ENCODE peak calls at places on chromosomes 2 and 18, in ten cellular contexts. One of them, this sample, is unnamed. For H3K4me1, the result is how much of the 10 kb centered on the place peaks cover.

GRCh38 chr2:71856709-71857525 is 290.7 kb downstream of the CYP26B1 start:
- DNase-seq in IMR-90: no peak
- DNase-seq in A549: no peak
- DNase-seq in right lobe of liver: no peak
- DNase-seq in adrenal gland: no peak
- DNase-seq in endothelial cell of umbilical vein: peak
- DNase-seq in breast epithelium: no peak
- DNase-seq in tibial nerve: no peak
- DNase-seq in ovary: no peak
- DNase-seq in thyroid gland: no peak
- DNase-seq in this sample: no peak

GRCh38 chr18:23191952-23192662 is 56.8 kb downstream of the CABLES1 start:
- DNase-seq in IMR-90: peak
- DNase-seq in A549: no peak
- DNase-seq in right lobe of liver: peak
- DNase-seq in adrenal gland: peak
- DNase-seq in endothelial cell of umbilical vein: peak
- DNase-seq in breast epithelium: peak
- DNase-seq in tibial nerve: no peak
- DNase-seq in ovary: peak
- DNase-seq in thyroid gland: peak
- DNase-seq in this sample: peak

GRCh38 chr2:59034791-59035190 is 793.7 kb upstream of the FANCL start:
- DNase-seq in IMR-90: no peak
- DNase-seq in A549: no peak
- DNase-seq in right lobe of liver: no peak
- DNase-seq in adrenal gland: no peak
- DNase-seq in endothelial cell of umbilical vein: no peak
- DNase-seq in breast epithelium: no peak
- DNase-seq in tibial nerve: no peak
- DNase-seq in ovary: no peak
- DNase-seq in thyroid gland: no peak
- DNase-seq in this sample: no peak

GRCh38 chr2:101473581-101473910 is 1.4 kb downstream of the RFX8 start:
- DNase-seq in IMR-90: peak
- DNase-seq in A549: no peak
- DNase-seq in right lobe of liver: no peak
- DNase-seq in adrenal gland: no peak
- DNase-seq in endothelial cell of umbilical vein: peak
- DNase-seq in breast epithelium: no peak
- DNase-seq in tibial nerve: no peak
- DNase-seq in ovary: no peak
- DNase-seq in thyroid gland: no peak
- DNase-seq in this sample: no peak

GRCh38 chr18:36628435-36629094 is 200.2 kb downstream of the TPGS2 start:
- DNase-seq in IMR-90: peak
- DNase-seq in A549: no peak
- DNase-seq in right lobe of liver: no peak
- DNase-seq in adrenal gland: no peak
- DNase-seq in endothelial cell of umbilical vein: no peak
- DNase-seq in breast epithelium: no peak
- DNase-seq in tibial nerve: no peak
- DNase-seq in ovary: no peak
- DNase-seq in thyroid gland: no peak
- DNase-seq in this sample: no peak

GRCh38 chr2:230226090-230226551 is 585 bp downstream of the SP140 start:
- DNase-seq in IMR-90: no peak
- DNase-seq in A549: no peak
- DNase-seq in right lobe of liver: no peak
- DNase-seq in adrenal gland: no peak
- DNase-seq in endothelial cell of umbilical vein: no peak
- DNase-seq in breast epithelium: no peak
- DNase-seq in tibial nerve: no peak
- DNase-seq in ovary: no peak
- DNase-seq in thyroid gland: no peak
- DNase-seq in this sample: peak

GRCh38 chr18:22347624-22348511 is 69.8 kb downstream of the CTAGE1 start:
- DNase-seq in IMR-90: peak
- DNase-seq in A549: no peak
- DNase-seq in right lobe of liver: peak
- DNase-seq in adrenal gland: peak
- DNase-seq in endothelial cell of umbilical vein: peak
- DNase-seq in breast epithelium: no peak
- DNase-seq in tibial nerve: no peak
- DNase-seq in ovary: peak
- DNase-seq in thyroid gland: peak
- DNase-seq in this sample: peak

GRCh38 chr2:223000872-223001825 is 50.8 kb upstream of the KCNE4 start:
- DNase-seq in IMR-90: no peak
- DNase-seq in A549: no peak
- DNase-seq in right lobe of liver: no peak
- DNase-seq in adrenal gland: no peak
- DNase-seq in endothelial cell of umbilical vein: no peak
- DNase-seq in breast epithelium: no peak
- DNase-seq in tibial nerve: no peak
- DNase-seq in ovary: no peak
- DNase-seq in thyroid gland: no peak
- DNase-seq in this sample: no peak

DNA sequence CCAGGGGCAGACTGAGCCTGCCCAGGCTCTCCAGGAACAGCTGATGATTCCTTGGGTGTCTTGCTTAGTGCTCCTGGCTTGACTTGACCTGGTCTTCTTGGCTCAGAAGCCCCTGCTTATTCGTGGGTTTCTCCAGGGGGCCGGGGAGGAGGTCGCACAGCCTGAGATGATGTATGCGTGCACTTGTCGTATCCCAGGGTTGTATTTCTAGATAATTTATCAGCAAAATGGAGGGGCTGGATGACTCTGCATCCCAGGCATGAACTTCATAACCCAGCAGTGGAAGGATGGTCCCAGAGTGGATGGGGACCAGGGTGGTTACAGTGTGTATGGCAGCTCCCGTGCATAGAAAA is 25.2 kb downstream of the IMPA2 start:
- DNase-seq in IMR-90: no peak
- DNase-seq in A549: no peak
- DNase-seq in right lobe of liver: no peak
- DNase-seq in adrenal gland: no peak
- DNase-seq in endothelial cell of umbilical vein: no peak
- DNase-seq in breast epithelium: no peak
- DNase-seq in tibial nerve: no peak
- DNase-seq in ovary: no peak
- DNase-seq in thyroid gland: no peak
- DNase-seq in this sample: no peak
- H3K4me1 ChIP-seq in IMR-90: under half
- H3K4me1 ChIP-seq in A549: under half
- H3K4me1 ChIP-seq in right lobe of liver: under half
- H3K4me1 ChIP-seq in adrenal gland: under half
- H3K4me1 ChIP-seq in endothelial cell of umbilical vein: under half
- H3K4me1 ChIP-seq in breast epithelium: under half
- H3K4me1 ChIP-seq in tibial nerve: under half
- H3K4me1 ChIP-seq in ovary: under half
- H3K4me1 ChIP-seq in thyroid gland: half or more
- H3K4me1 ChIP-seq in this sample: under half

DNA sequence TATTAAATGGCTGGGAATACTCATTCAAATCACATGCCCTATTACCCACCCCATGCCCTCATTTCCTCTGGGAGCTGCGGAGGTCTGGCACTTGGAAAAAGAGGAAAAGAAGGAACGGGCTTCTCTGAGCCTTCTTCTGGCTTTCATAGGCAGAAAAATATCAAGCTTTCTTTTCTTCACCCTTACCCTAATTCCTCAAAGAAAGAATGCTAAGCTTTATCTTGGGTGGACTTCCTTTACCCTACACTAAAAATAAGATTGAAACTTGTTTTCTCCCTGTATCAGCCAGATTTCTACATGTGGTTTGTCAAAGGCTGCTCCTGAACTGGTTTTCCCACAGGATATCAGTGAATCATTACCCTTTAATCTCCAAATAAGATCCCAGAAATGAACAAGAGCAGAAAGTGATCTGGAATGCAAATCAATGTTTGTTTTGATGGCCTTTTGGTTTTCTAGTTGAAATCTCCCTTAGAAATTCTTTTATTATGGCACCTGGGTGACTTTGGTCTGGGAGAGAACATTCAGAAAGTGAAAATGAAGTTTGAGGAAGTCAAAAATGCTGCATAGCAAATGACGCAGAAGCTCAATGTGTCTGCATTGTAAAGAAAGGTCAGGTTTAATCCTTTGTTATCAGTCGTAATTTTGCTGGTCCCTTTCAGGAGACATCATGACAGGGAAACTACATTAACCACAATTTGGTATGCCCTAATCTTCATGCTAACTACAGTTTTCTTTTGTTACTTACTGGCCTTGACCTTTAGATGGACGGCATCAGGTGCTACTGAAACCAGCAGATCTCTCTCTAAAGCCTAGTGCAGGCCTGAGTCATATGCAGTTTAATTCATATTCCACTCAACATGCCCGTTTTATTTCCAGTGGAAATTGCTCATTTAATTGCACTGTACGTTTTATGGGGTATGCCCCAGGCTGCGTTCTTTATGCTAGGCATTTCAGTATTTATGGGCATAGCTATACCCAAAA is 46.6 kb upstream of the HNRNPA3 start:
- DNase-seq in IMR-90: peak
- DNase-seq in A549: no peak
- DNase-seq in right lobe of liver: no peak
- DNase-seq in adrenal gland: peak
- DNase-seq in endothelial cell of umbilical vein: peak
- DNase-seq in breast epithelium: no peak
- DNase-seq in tibial nerve: no peak
- DNase-seq in ovary: peak
- DNase-seq in thyroid gland: no peak
- DNase-seq in this sample: peak
- TF ChIP-seq POLR2A in IMR-90: no peak
- TF ChIP-seq POLR2A in A549: no peak
- TF ChIP-seq POLR2A in right lobe of liver: no peak
- TF ChIP-seq POLR2A in adrenal gland: no peak
- TF ChIP-seq POLR2A in endothelial cell of umbilical vein: peak
- TF ChIP-seq POLR2A in breast epithelium: no peak
- TF ChIP-seq POLR2A in tibial nerve: no peak
- TF ChIP-seq POLR2A in ovary: no peak
- TF ChIP-seq POLR2A in thyroid gland: no peak
- TF ChIP-seq POLR2A in this sample: no peak

GRCh38 chr2:119694470-119694993 is 15.5 kb downstream of the TMEM177 start:
- DNase-seq in IMR-90: no peak
- DNase-seq in A549: no peak
- DNase-seq in right lobe of liver: no peak
- DNase-seq in adrenal gland: no peak
- DNase-seq in endothelial cell of umbilical vein: no peak
- DNase-seq in breast epithelium: no peak
- DNase-seq in tibial nerve: no peak
- DNase-seq in ovary: no peak
- DNase-seq in thyroid gland: no peak
- DNase-seq in this sample: no peak

GRCh38 chr2:119696005-119696404 is 17.0 kb downstream of the TMEM177 start:
- DNase-seq in IMR-90: no peak
- DNase-seq in A549: no peak
- DNase-seq in right lobe of liver: no peak
- DNase-seq in adrenal gland: no peak
- DNase-seq in endothelial cell of umbilical vein: no peak
- DNase-seq in breast epithelium: no peak
- DNase-seq in tibial nerve: no peak
- DNase-seq in ovary: no peak
- DNase-seq in thyroid gland: no peak
- DNase-seq in this sample: no peak

GRCh38 chr2:119697290-119698013 is 18.5 kb downstream of the TMEM177 start:
- DNase-seq in IMR-90: no peak
- DNase-seq in A549: no peak
- DNase-seq in right lobe of liver: no peak
- DNase-seq in adrenal gland: no peak
- DNase-seq in endothelial cell of umbilical vein: no peak
- DNase-seq in breast epithelium: no peak
- DNase-seq in tibial nerve: no peak
- DNase-seq in ovary: no peak
- DNase-seq in thyroid gland: no peak
- DNase-seq in this sample: no peak

GRCh38 chr2:119694994-119695521 is 16.1 kb downstream of the TMEM177 start:
- DNase-seq in IMR-90: peak
- DNase-seq in A549: no peak
- DNase-seq in right lobe of liver: no peak
- DNase-seq in adrenal gland: no peak
- DNase-seq in endothelial cell of umbilical vein: peak
- DNase-seq in breast epithelium: no peak
- DNase-seq in tibial nerve: no peak
- DNase-seq in ovary: no peak
- DNase-seq in thyroid gland: peak
- DNase-seq in this sample: no peak

DNA sequence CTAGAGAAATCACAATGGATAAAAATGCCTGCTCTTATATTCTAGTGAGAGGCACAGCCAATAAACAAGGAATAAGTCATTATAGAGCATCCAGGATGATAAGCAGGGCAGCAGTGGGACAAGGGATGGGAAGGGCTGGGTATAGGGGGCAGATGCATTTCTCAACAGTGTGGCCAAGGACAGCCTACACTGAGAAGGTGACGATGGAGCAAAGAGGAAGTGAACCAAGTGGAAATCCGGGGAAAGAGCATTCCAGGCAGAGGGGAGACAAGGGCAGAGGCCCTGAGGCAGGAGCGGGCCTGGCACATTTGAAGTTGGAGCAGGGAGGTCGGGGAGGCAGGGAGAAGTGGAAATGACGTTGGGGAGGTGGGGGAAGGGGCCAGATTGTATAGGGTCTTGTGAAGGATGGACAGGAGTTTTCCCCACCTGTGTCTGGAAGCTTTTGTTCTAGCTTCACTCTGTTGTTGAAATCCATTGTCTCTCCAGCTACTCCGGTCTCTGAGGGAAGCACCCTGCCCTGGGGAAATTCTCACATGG is 17.6 kb downstream of the TMEM177 start:
- DNase-seq in IMR-90: no peak
- DNase-seq in A549: no peak
- DNase-seq in right lobe of liver: no peak
- DNase-seq in adrenal gland: no peak
- DNase-seq in endothelial cell of umbilical vein: no peak
- DNase-seq in breast epithelium: no peak
- DNase-seq in tibial nerve: no peak
- DNase-seq in ovary: no peak
- DNase-seq in thyroid gland: no peak
- DNase-seq in this sample: no peak
- H3K4me3 ChIP-seq in IMR-90: no peak
- H3K4me3 ChIP-seq in A549: no peak
- H3K4me3 ChIP-seq in right lobe of liver: no peak
- H3K4me3 ChIP-seq in adrenal gland: no peak
- H3K4me3 ChIP-seq in endothelial cell of umbilical vein: no peak
- H3K4me3 ChIP-seq in breast epithelium: no peak
- H3K4me3 ChIP-seq in tibial nerve: no peak
- H3K4me3 ChIP-seq in ovary: no peak
- H3K4me3 ChIP-seq in thyroid gland: no peak
- H3K4me3 ChIP-seq in this sample: no peak

DNA sequence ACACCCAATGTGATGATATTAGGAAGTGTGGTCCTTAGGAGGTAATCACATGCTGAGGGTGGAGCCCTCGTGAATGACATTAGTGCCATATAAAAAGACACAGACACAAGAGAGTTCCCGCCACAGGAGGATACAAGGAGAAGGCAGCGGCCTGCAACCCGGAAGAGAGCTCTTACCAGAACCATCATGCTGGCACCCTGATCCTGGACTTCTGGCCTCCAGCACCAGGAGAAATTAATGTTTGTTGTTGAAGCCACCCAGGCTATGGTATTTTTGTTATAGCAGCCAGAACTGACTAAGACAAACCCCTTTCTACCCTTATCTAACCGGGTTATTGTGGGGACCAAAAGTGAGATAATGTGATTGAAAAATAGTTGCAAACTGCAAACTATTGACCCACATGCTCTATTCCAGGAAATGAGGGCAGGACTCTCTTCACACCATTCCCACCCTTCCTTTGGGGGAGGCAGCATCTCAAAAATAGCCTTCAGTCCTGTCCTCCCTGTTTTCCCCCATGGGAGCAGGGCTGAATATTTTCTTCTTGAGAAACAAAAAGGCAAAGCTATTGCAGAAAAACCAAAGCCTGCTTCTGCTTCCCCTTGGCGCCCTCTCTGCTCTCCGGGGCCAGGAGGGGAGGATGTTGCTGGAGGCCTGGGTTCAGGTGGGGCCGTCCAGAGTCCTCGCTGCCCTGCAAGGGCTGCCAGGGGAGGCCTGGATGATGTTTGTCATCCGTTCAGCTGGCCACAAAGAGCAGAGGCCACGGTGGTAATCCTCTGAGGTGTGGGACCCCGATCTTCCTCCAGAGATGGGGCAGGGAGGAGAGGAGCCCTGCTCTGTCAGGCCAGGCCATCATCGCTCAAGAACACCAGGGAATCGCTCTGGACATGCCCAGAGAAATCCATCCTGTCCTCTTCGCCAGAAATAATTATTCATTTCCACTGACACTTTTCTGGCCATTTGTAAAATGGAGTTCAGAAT is 73.8 kb upstream of the HAAO start:
- DNase-seq in IMR-90: no peak
- DNase-seq in A549: no peak
- DNase-seq in right lobe of liver: no peak
- DNase-seq in adrenal gland: no peak
- DNase-seq in endothelial cell of umbilical vein: no peak
- DNase-seq in breast epithelium: no peak
- DNase-seq in tibial nerve: peak
- DNase-seq in ovary: no peak
- DNase-seq in thyroid gland: peak
- DNase-seq in this sample: no peak
- H3K4me1 ChIP-seq in IMR-90: under half
- H3K4me1 ChIP-seq in A549: under half
- H3K4me1 ChIP-seq in right lobe of liver: under half
- H3K4me1 ChIP-seq in adrenal gland: under half
- H3K4me1 ChIP-seq in endothelial cell of umbilical vein: under half
- H3K4me1 ChIP-seq in breast epithelium: under half
- H3K4me1 ChIP-seq in tibial nerve: under half
- H3K4me1 ChIP-seq in ovary: under half
- H3K4me1 ChIP-seq in thyroid gland: under half
- H3K4me1 ChIP-seq in this sample: under half